ENCODE peak calls at places on chromosomes 7 and 10, in seven cellular contexts. One of them, this sample, is unnamed.

GRCh38 chr7:66869660-66870450 is 51.2 kb upstream of the TMEM248 start:
- DNase-seq in colonic mucosa: no peak
- DNase-seq in brain microvascular endothelial cell: no peak
- DNase-seq in psoas muscle: no peak
- DNase-seq in prostate gland: no peak
- DNase-seq in neuronal stem cell: no peak
- DNase-seq in AG09309: no peak
- DNase-seq in this sample: no peak

GRCh38 chr10:55174419-55174818 is 373.4 kb upstream of the PCDH15 start:
- DNase-seq in colonic mucosa: no peak
- DNase-seq in brain microvascular endothelial cell: no peak
- DNase-seq in psoas muscle: no peak
- DNase-seq in prostate gland: no peak
- DNase-seq in neuronal stem cell: no peak
- DNase-seq in AG09309: no peak
- DNase-seq in this sample: no peak

GRCh38 chr7:128398016-128398840 is 11.6 kb downstream of the IMPDH1 start:
- DNase-seq in colonic mucosa: peak; percentile 71
- DNase-seq in brain microvascular endothelial cell: peak; percentile 32
- DNase-seq in psoas muscle: peak; percentile 49
- DNase-seq in prostate gland: peak; percentile 42
- DNase-seq in neuronal stem cell: no peak
- DNase-seq in AG09309: no peak
- DNase-seq in this sample: no peak

GRCh38 chr7:7944619-7945282 is 23.8 kb upstream of the GLCCI1 start:
- DNase-seq in colonic mucosa: no peak
- DNase-seq in brain microvascular endothelial cell: no peak
- DNase-seq in psoas muscle: peak; percentile 31
- DNase-seq in prostate gland: no peak
- DNase-seq in neuronal stem cell: no peak
- DNase-seq in AG09309: no peak
- DNase-seq in this sample: no peak

GRCh38 chr10:107971973-107972372 is 807.5 kb upstream of the SORCS1 start:
- DNase-seq in colonic mucosa: no peak
- DNase-seq in brain microvascular endothelial cell: no peak
- DNase-seq in psoas muscle: no peak
- DNase-seq in prostate gland: no peak
- DNase-seq in neuronal stem cell: no peak
- DNase-seq in AG09309: peak; percentile 49
- DNase-seq in this sample: peak; percentile 53

GRCh38 chr10:21336476-21337170 is 188.9 kb downstream of the SKIDA1 start:
- DNase-seq in colonic mucosa: no peak
- DNase-seq in brain microvascular endothelial cell: peak; percentile 97
- DNase-seq in psoas muscle: peak; percentile 44
- DNase-seq in prostate gland: peak; percentile 46
- DNase-seq in neuronal stem cell: peak; percentile 37
- DNase-seq in AG09309: peak; percentile 74
- DNase-seq in this sample: peak; percentile 94

GRCh38 chr7:44735403-44736165 is 13.1 kb upstream of the ZMIZ2 start:
- DNase-seq in colonic mucosa: no peak
- DNase-seq in brain microvascular endothelial cell: peak; percentile 97
- DNase-seq in psoas muscle: no peak
- DNase-seq in prostate gland: no peak
- DNase-seq in neuronal stem cell: no peak
- DNase-seq in AG09309: peak; percentile 95
- DNase-seq in this sample: peak; percentile 93

GRCh38 chr10:128047991-128048826 is 78.0 kb downstream of the MKI67 start:
- DNase-seq in colonic mucosa: peak; percentile 39
- DNase-seq in brain microvascular endothelial cell: peak; percentile 55
- DNase-seq in psoas muscle: no peak
- DNase-seq in prostate gland: peak; percentile 43
- DNase-seq in neuronal stem cell: no peak
- DNase-seq in AG09309: no peak
- DNase-seq in this sample: no peak

GRCh38 chr10:84198206-84198915 is 4.0 kb downstream of the CDHR1 start:
- DNase-seq in colonic mucosa: peak; percentile 81
- DNase-seq in brain microvascular endothelial cell: no peak
- DNase-seq in psoas muscle: no peak
- DNase-seq in prostate gland: no peak
- DNase-seq in neuronal stem cell: no peak
- DNase-seq in AG09309: no peak
- DNase-seq in this sample: no peak

GRCh38 chr7:1065263-1066260 is 21.2 kb downstream of the GPR146 start:
- DNase-seq in colonic mucosa: peak; percentile 86
- DNase-seq in brain microvascular endothelial cell: peak; percentile 68
- DNase-seq in psoas muscle: peak; percentile 86
- DNase-seq in prostate gland: peak; percentile 78
- DNase-seq in neuronal stem cell: no peak
- DNase-seq in AG09309: no peak
- DNase-seq in this sample: no peak

DNA sequence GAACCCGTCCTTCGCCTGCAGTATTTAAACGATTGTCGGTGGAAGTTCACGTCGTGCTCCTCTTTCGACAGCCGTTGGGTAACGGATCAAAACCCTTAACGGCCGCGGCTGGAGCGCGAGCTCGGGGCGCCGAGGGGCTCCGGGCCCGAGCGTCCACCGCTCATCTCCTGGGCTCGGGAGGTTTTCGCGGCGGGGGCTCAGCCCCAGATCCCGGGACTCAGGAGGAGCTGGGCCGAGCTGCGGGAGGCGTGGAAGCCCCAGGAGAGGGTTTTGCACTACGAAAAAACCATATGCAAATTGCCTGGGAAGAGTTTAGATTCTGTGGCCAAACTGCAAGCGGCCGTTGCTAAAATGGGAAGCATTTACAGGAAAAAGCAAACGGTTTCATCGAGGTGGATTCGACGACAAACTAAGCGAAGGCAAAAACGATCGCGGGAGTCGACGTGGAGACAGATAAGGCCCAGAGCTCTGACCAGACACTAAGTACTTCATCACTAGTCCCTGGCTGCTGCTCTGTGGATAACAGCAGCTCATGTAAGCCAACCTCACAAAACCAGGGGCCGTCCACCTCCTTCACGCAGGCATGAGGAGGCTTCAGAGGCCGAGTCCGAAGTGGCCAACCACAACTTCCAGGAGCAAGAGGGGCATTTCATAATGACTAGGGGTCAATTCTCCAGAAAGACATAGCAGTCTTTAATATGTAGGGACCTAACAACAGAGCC is 129.7 kb downstream of the MARCHF5 start:
- DNase-seq in colonic mucosa: no peak
- DNase-seq in brain microvascular endothelial cell: no peak
- DNase-seq in psoas muscle: no peak
- DNase-seq in prostate gland: no peak
- DNase-seq in neuronal stem cell: no peak
- DNase-seq in AG09309: no peak
- DNase-seq in this sample: no peak
- H3K4me3 ChIP-seq in colonic mucosa: peak overlapping the region; percentile 35
- H3K4me3 ChIP-seq in brain microvascular endothelial cell: peak overlapping the region; percentile 37
- H3K4me3 ChIP-seq in psoas muscle: peak overlapping the region; percentile 57
- H3K4me3 ChIP-seq in prostate gland: peak overlapping the region; percentile 3
- H3K4me3 ChIP-seq in neuronal stem cell: no peak overlapping the region
- H3K4me3 ChIP-seq in AG09309: peak overlapping the region; percentile 5
- H3K4me3 ChIP-seq in this sample: peak overlapping the region; percentile 19

DNA sequence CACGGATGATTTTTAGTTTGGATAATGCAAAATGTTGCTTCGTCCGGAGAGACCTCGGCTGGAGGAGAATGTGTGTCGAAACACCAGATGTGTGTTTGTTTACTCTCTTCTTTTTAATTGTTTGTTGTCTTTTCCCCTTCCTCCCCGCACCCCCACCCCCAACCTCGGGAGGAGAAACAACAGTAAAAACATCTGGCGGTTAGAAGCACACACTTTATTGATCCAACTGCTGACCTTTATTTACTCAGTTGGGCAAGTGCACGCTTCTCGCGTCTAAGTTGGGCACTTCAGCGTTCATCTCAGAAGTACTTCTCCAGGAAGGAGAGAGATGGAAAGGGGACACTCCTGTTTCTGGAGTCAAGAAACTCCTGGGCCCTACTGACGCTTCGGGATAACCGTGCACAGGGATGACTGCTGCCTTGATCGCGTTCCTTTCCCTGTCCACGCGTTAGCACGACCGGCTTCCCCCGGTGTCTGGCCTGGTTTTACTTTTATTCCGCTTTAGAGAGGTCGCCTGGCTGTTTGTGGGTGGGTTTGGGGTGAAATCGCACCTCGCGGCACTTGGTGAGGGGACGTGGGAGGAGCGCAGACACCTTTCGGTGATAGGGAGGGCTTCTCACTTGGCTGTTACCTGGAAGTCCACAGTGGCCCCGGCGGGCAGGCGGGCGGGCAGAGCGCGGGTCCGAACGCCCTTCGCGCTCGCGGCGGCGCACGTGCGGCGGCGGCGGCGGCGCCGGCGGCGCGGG is 168.3 kb upstream of the PPP1R3A start:
- DNase-seq in colonic mucosa: peak; percentile 73
- DNase-seq in brain microvascular endothelial cell: peak; percentile 40
- DNase-seq in psoas muscle: no peak
- DNase-seq in prostate gland: peak; percentile 10
- DNase-seq in neuronal stem cell: peak; percentile 18
- DNase-seq in AG09309: no peak
- DNase-seq in this sample: no peak
- H3K4me3 ChIP-seq in colonic mucosa: peak overlapping the region; percentile 56
- H3K4me3 ChIP-seq in brain microvascular endothelial cell: peak overlapping the region; percentile 80
- H3K4me3 ChIP-seq in psoas muscle: peak overlapping the region; percentile 85
- H3K4me3 ChIP-seq in prostate gland: peak overlapping the region; percentile 50
- H3K4me3 ChIP-seq in neuronal stem cell: peak overlapping the region; percentile 89
- H3K4me3 ChIP-seq in AG09309: peak overlapping the region; percentile 94
- H3K4me3 ChIP-seq in this sample: peak overlapping the region; percentile 54

GRCh38 chr7:116593359-116594075 is 68.7 kb downstream of the CAV1 start:
- DNase-seq in colonic mucosa: no peak
- DNase-seq in brain microvascular endothelial cell: no peak
- DNase-seq in psoas muscle: no peak
- DNase-seq in prostate gland: no peak
- DNase-seq in neuronal stem cell: no peak
- DNase-seq in AG09309: no peak
- DNase-seq in this sample: no peak

GRCh38 chr7:116588641-116589594 is 64.1 kb downstream of the CAV1 start:
- DNase-seq in colonic mucosa: no peak
- DNase-seq in brain microvascular endothelial cell: peak; percentile 44
- DNase-seq in psoas muscle: no peak
- DNase-seq in prostate gland: peak; percentile 33
- DNase-seq in neuronal stem cell: peak; percentile 49
- DNase-seq in AG09309: no peak
- DNase-seq in this sample: no peak

GRCh38 chr7:116592445-116592844 is 67.6 kb downstream of the CAV1 start:
- DNase-seq in colonic mucosa: peak; percentile 63
- DNase-seq in brain microvascular endothelial cell: no peak
- DNase-seq in psoas muscle: no peak
- DNase-seq in prostate gland: no peak
- DNase-seq in neuronal stem cell: no peak
- DNase-seq in AG09309: no peak
- DNase-seq in this sample: no peak

GRCh38 chr7:116592041-116592355 is 67.2 kb downstream of the CAV1 start:
- DNase-seq in colonic mucosa: no peak
- DNase-seq in brain microvascular endothelial cell: no peak
- DNase-seq in psoas muscle: no peak
- DNase-seq in prostate gland: no peak
- DNase-seq in neuronal stem cell: no peak
- DNase-seq in AG09309: no peak
- DNase-seq in this sample: no peak

GRCh38 chr7:116591202-116592040 is 66.6 kb downstream of the CAV1 start:
- DNase-seq in colonic mucosa: no peak
- DNase-seq in brain microvascular endothelial cell: no peak
- DNase-seq in psoas muscle: no peak
- DNase-seq in prostate gland: no peak
- DNase-seq in neuronal stem cell: no peak
- DNase-seq in AG09309: no peak
- DNase-seq in this sample: no peak
- H3K4me3 ChIP-seq in colonic mucosa: no peak overlapping the region
- H3K4me3 ChIP-seq in brain microvascular endothelial cell: no peak overlapping the region
- H3K4me3 ChIP-seq in psoas muscle: peak overlapping the region; percentile 44
- H3K4me3 ChIP-seq in prostate gland: no peak overlapping the region
- H3K4me3 ChIP-seq in neuronal stem cell: no peak overlapping the region
- H3K4me3 ChIP-seq in AG09309: no peak overlapping the region
- H3K4me3 ChIP-seq in this sample: no peak overlapping the region

GRCh38 chr7:80263321-80263720 is 128.7 kb downstream of the GNAI1 start:
- DNase-seq in colonic mucosa: no peak
- DNase-seq in brain microvascular endothelial cell: peak; percentile 14
- DNase-seq in psoas muscle: no peak
- DNase-seq in prostate gland: no peak
- DNase-seq in neuronal stem cell: no peak
- DNase-seq in AG09309: no peak
- DNase-seq in this sample: no peak
- H3K4me3 ChIP-seq in colonic mucosa: no peak overlapping the region
- H3K4me3 ChIP-seq in brain microvascular endothelial cell: no peak overlapping the region
- H3K4me3 ChIP-seq in psoas muscle: no peak overlapping the region
- H3K4me3 ChIP-seq in prostate gland: no peak overlapping the region
- H3K4me3 ChIP-seq in neuronal stem cell: no peak overlapping the region
- H3K4me3 ChIP-seq in AG09309: no peak overlapping the region
- H3K4me3 ChIP-seq in this sample: no peak overlapping the region

GRCh38 chr10:11668847-11669610 is 57.6 kb upstream of the USP6NL start:
- DNase-seq in colonic mucosa: no peak
- DNase-seq in brain microvascular endothelial cell: no peak
- DNase-seq in psoas muscle: no peak
- DNase-seq in prostate gland: no peak
- DNase-seq in neuronal stem cell: no peak
- DNase-seq in AG09309: no peak
- DNase-seq in this sample: no peak
- H3K4me3 ChIP-seq in colonic mucosa: no peak overlapping the region
- H3K4me3 ChIP-seq in brain microvascular endothelial cell: no peak overlapping the region
- H3K4me3 ChIP-seq in psoas muscle: no peak overlapping the region
- H3K4me3 ChIP-seq in prostate gland: no peak overlapping the region
- H3K4me3 ChIP-seq in neuronal stem cell: no peak overlapping the region
- H3K4me3 ChIP-seq in AG09309: no peak overlapping the region
- H3K4me3 ChIP-seq in this sample: no peak overlapping the region

GRCh38 chr7:47493971-47494370 is 87.9 kb downstream of the TNS3 start:
- DNase-seq in colonic mucosa: no peak
- DNase-seq in brain microvascular endothelial cell: no peak
- DNase-seq in psoas muscle: no peak
- DNase-seq in prostate gland: no peak
- DNase-seq in neuronal stem cell: no peak
- DNase-seq in AG09309: no peak
- DNase-seq in this sample: no peak
- H3K4me3 ChIP-seq in colonic mucosa: no peak overlapping the region
- H3K4me3 ChIP-seq in brain microvascular endothelial cell: no peak overlapping the region
- H3K4me3 ChIP-seq in psoas muscle: no peak overlapping the region
- H3K4me3 ChIP-seq in prostate gland: no peak overlapping the region
- H3K4me3 ChIP-seq in neuronal stem cell: no peak overlapping the region
- H3K4me3 ChIP-seq in AG09309: no peak overlapping the region
- H3K4me3 ChIP-seq in this sample: no peak overlapping the region